ENCODE peak calls at places on chromosome 21, in five cellular contexts. One of them, this sample, is unnamed.

GRCh38 chr21:42073140-42074099 is 2.3 kb downstream of the UMODL1 start:
- DNase-seq in K562: no peak
- DNase-seq in stomach: no peak
- DNase-seq in tibial nerve: no peak
- DNase-seq in IMR-90: no peak
- DNase-seq in this sample: no peak

GRCh38 chr21:45938453-45938755 is 43.2 kb upstream of the COL6A1 start:
- DNase-seq in K562: no peak
- DNase-seq in stomach: no peak
- DNase-seq in tibial nerve: no peak
- DNase-seq in IMR-90: no peak
- DNase-seq in this sample: no peak

GRCh38 chr21:28393279-28393678 is 599.4 kb downstream of the LTN1 start:
- DNase-seq in K562: no peak
- DNase-seq in stomach: peak
- DNase-seq in tibial nerve: no peak
- DNase-seq in IMR-90: peak
- DNase-seq in this sample: peak

GRCh38 chr21:24272527-24272938 is 1334.7 kb downstream of the MRPL39 start:
- DNase-seq in K562: peak
- DNase-seq in stomach: no peak
- DNase-seq in tibial nerve: no peak
- DNase-seq in IMR-90: no peak
- DNase-seq in this sample: peak

GRCh38 chr21:21046063-21046462 is 47.9 kb downstream of the NCAM2 start:
- DNase-seq in K562: no peak
- DNase-seq in stomach: no peak
- DNase-seq in tibial nerve: no peak
- DNase-seq in IMR-90: no peak
- DNase-seq in this sample: no peak

GRCh38 chr21:42818328-42818749 is 61.0 kb downstream of the WDR4 start:
- DNase-seq in K562: peak
- DNase-seq in stomach: peak
- DNase-seq in tibial nerve: peak
- DNase-seq in IMR-90: peak
- DNase-seq in this sample: peak

GRCh38 chr21:41640756-41641509 is 125.9 kb downstream of the RIPK4 start:
- DNase-seq in K562: no peak
- DNase-seq in stomach: no peak
- DNase-seq in tibial nerve: no peak
- DNase-seq in IMR-90: peak
- DNase-seq in this sample: no peak

GRCh38 chr21:29175408-29176147 is 45.1 kb downstream of the MAP3K7CL start:
- DNase-seq in K562: no peak
- DNase-seq in stomach: no peak
- DNase-seq in tibial nerve: no peak
- DNase-seq in IMR-90: peak
- DNase-seq in this sample: no peak

GRCh38 chr21:41508415-41509205 is 652 bp upstream of the TMPRSS2 start:
- DNase-seq in K562: no peak
- DNase-seq in stomach: no peak
- DNase-seq in tibial nerve: no peak
- DNase-seq in IMR-90: no peak
- DNase-seq in this sample: no peak

GRCh38 chr21:45383111-45383614 is 21.8 kb upstream of the COL18A1 start:
- DNase-seq in K562: peak
- DNase-seq in stomach: no peak
- DNase-seq in tibial nerve: no peak
- DNase-seq in IMR-90: no peak
- DNase-seq in this sample: peak

GRCh38 chr21:41678944-41679343 is 87.9 kb downstream of the RIPK4 start:
- DNase-seq in K562: peak
- DNase-seq in stomach: peak
- DNase-seq in tibial nerve: peak
- DNase-seq in IMR-90: peak
- DNase-seq in this sample: peak

GRCh38 chr21:31343680-31344480 is at the start of gene TIAM1:
- DNase-seq in K562: no peak
- DNase-seq in stomach: peak
- DNase-seq in tibial nerve: peak
- DNase-seq in IMR-90: peak
- DNase-seq in this sample: no peak

GRCh38 chr21:41891132-41891531 is 12.0 kb upstream of the PRDM15 start:
- DNase-seq in K562: no peak
- DNase-seq in stomach: no peak
- DNase-seq in tibial nerve: no peak
- DNase-seq in IMR-90: no peak
- DNase-seq in this sample: no peak

GRCh38 chr21:25929859-25930520 is 195.2 kb downstream of the GABPA start:
- DNase-seq in K562: peak
- DNase-seq in stomach: no peak
- DNase-seq in tibial nerve: no peak
- DNase-seq in IMR-90: peak
- DNase-seq in this sample: no peak

GRCh38 chr21:15616864-15617574 is 112.8 kb upstream of the USP25 start:
- DNase-seq in K562: no peak
- DNase-seq in stomach: no peak
- DNase-seq in tibial nerve: no peak
- DNase-seq in IMR-90: peak
- DNase-seq in this sample: no peak

GRCh38 chr21:42093991-42094417 is 22.9 kb downstream of the UMODL1 start:
- DNase-seq in K562: no peak
- DNase-seq in stomach: no peak
- DNase-seq in tibial nerve: no peak
- DNase-seq in IMR-90: peak
- DNase-seq in this sample: no peak

GRCh38 chr21:32410916-32411315 is 1.6 kb upstream of the EVA1C start:
- DNase-seq in K562: no peak
- DNase-seq in stomach: peak
- DNase-seq in tibial nerve: no peak
- DNase-seq in IMR-90: no peak
- DNase-seq in this sample: no peak

GRCh38 chr21:32412998-32413504 is 545 bp downstream of the EVA1C start:
- DNase-seq in K562: no peak
- DNase-seq in stomach: peak
- DNase-seq in tibial nerve: peak
- DNase-seq in IMR-90: no peak
- DNase-seq in this sample: peak

GRCh38 chr21:32411366-32412161 is 942 bp upstream of the EVA1C start:
- DNase-seq in K562: peak
- DNase-seq in stomach: peak
- DNase-seq in tibial nerve: peak
- DNase-seq in IMR-90: peak
- DNase-seq in this sample: peak

GRCh38 chr21:32413697-32414578 is 1.4 kb downstream of the EVA1C start:
- DNase-seq in K562: no peak
- DNase-seq in stomach: no peak
- DNase-seq in tibial nerve: peak
- DNase-seq in IMR-90: no peak
- DNase-seq in this sample: peak

DNA sequence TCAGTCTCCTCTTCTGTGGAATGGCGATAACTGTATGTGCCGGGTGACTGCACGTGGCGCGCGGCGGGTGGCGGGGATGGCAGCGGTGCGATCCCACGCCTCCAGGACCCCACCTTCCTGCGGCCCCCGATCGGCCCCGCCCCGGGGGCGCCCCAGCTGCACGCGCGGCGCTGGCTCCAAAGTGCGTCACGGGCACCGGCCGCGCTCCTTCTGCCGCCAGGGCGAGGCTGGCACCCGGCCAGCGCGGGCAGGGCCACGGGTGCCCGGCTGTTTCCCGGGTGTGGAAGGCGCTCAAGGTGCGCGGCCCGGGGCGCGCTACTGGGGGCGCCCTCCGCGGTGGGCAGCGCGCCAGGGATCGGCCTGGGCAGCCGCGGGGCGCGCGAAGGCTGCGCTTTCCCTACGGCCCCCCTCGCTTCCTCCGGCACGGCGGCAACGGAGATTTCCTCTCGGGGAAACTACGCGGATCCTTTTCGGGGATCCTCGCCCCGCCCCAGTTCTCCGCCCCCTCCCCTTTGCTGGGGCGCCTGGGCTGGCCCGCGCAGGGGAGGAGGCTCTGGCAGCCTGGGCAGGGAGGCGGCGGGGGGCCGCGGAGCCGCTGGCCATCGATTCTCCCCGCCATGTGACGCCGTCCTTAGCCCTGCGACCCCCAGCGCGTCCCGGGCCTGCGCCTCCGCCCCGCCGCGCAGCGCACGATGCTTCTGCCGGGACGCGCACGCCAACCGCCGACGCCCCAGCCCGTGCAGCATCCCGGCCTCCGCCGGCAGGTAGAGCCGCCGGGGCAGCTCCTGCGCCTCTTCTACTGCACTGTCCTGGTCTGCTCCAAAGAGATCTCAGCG is at the start of gene EVA1C:
- DNase-seq in K562: peak
- DNase-seq in stomach: peak
- DNase-seq in tibial nerve: peak
- DNase-seq in IMR-90: peak
- DNase-seq in this sample: peak
- TF ChIP-seq POLR2A in K562: no peak
- TF ChIP-seq POLR2A in stomach: no peak
- TF ChIP-seq POLR2A in tibial nerve: peak
- TF ChIP-seq POLR2A in IMR-90: no peak
- TF ChIP-seq POLR2A in this sample: no peak

GRCh38 chr21:33641339-33642026 is at the start of gene CRYZL1:
- DNase-seq in K562: peak
- DNase-seq in stomach: peak
- DNase-seq in tibial nerve: peak
- DNase-seq in IMR-90: peak
- DNase-seq in this sample: peak
- TF ChIP-seq POLR2A in K562: peak
- TF ChIP-seq POLR2A in stomach: no peak
- TF ChIP-seq POLR2A in tibial nerve: peak
- TF ChIP-seq POLR2A in IMR-90: peak
- TF ChIP-seq POLR2A in this sample: peak

DNA sequence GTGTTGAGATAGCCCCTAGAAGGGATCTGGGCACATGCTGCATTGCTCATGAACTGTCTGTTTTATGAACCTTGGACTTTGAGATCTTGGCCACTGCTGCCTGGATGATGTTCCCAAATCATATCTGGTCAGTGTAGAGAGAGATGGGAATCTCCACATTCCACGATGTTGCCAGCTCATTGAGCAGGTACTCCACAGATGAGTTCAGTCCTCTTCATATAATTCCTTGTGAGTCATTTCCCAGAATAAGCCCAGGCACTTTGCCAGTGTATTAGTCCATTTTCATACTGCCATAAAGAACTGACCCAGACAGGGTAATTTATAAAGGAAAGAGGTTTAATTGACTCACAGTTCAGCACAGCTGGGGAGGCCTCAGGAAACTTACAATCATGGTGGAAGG is 254.0 kb upstream of the RUNX1 start:
- DNase-seq in K562: no peak
- DNase-seq in stomach: no peak
- DNase-seq in tibial nerve: no peak
- DNase-seq in IMR-90: peak
- DNase-seq in this sample: no peak
- TF ChIP-seq POLR2A in K562: no peak
- TF ChIP-seq POLR2A in stomach: no peak
- TF ChIP-seq POLR2A in tibial nerve: no peak
- TF ChIP-seq POLR2A in IMR-90: no peak
- TF ChIP-seq POLR2A in this sample: no peak

GRCh38 chr21:44326716-44327602 is 12.2 kb downstream of the CFAP410 start:
- DNase-seq in K562: no peak
- DNase-seq in stomach: no peak
- DNase-seq in tibial nerve: no peak
- DNase-seq in IMR-90: no peak
- DNase-seq in this sample: no peak

GRCh38 chr21:44327603-44327974 is 11.6 kb downstream of the CFAP410 start:
- DNase-seq in K562: no peak
- DNase-seq in stomach: no peak
- DNase-seq in tibial nerve: no peak
- DNase-seq in IMR-90: no peak
- DNase-seq in this sample: no peak

GRCh38 chr21:44329971-44330681 is 9.1 kb downstream of the CFAP410 start:
- DNase-seq in K562: no peak
- DNase-seq in stomach: no peak
- DNase-seq in tibial nerve: no peak
- DNase-seq in IMR-90: no peak
- DNase-seq in this sample: no peak

GRCh38 chr21:44329086-44329889 is 9.9 kb downstream of the CFAP410 start:
- DNase-seq in K562: no peak
- DNase-seq in stomach: no peak
- DNase-seq in tibial nerve: no peak
- DNase-seq in IMR-90: no peak
- DNase-seq in this sample: no peak

GRCh38 chr21:44328242-44328895 is 10.8 kb downstream of the CFAP410 start:
- DNase-seq in K562: no peak
- DNase-seq in stomach: no peak
- DNase-seq in tibial nerve: no peak
- DNase-seq in IMR-90: no peak
- DNase-seq in this sample: no peak
- TF ChIP-seq POLR2A in K562: peak
- TF ChIP-seq POLR2A in stomach: no peak
- TF ChIP-seq POLR2A in tibial nerve: no peak
- TF ChIP-seq POLR2A in IMR-90: no peak
- TF ChIP-seq POLR2A in this sample: no peak

DNA sequence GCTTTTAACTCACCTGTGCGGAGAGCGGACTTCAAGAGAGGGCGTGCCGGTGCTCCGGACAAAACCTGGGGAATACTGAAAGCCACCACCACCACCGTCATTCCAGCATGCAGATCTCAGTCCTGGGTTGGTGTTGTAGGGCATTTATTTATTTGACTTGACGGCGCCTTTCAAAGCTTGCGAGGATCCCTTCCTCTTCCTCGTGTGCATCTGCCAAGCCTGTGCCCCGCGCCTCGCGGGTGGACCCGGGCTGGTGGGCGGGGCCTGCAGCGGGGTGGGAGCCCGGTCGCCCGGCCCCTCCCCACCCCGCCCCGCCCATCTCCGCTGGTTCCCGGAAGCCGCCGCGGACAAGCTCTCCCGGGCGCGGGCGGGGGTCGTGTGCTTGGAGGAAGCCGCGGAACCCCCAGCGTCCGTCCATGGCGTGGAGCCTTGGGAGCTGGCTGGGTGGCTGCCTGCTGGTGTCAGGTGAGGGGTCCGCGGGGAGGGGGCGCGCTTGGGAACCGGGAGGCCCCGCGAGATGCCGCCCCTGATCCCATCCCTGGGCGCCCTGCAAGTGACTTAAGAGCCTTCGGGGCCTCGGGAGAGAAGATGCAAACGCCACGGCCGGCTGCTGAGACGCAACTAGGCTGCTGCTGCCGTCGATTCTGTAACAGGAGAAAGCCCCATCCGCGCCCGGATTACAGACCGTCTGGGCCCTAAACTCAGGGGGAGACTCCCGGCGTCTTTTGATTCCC is at the start of gene IL10RB:
- DNase-seq in K562: peak
- DNase-seq in stomach: peak
- DNase-seq in tibial nerve: peak
- DNase-seq in IMR-90: peak
- DNase-seq in this sample: peak
- TF ChIP-seq POLR2A in K562: peak
- TF ChIP-seq POLR2A in stomach: no peak
- TF ChIP-seq POLR2A in tibial nerve: peak
- TF ChIP-seq POLR2A in IMR-90: peak
- TF ChIP-seq POLR2A in this sample: no peak